ENCODE peak calls at places on chromosomes 2 and 18, in four cellular contexts. One of them, this sample, is unnamed. For H3K4me1, the result is how much of the 10 kb centered on the place peaks cover.

GRCh38 chr2:127531133-127531709 is 4.3 kb upstream of the MYO7B start:
- DNase-seq in ovary: no peak
- DNase-seq in upper lobe of right lung: no peak
- DNase-seq in right lobe of liver: no peak
- DNase-seq in this sample: no peak

GRCh38 chr2:232483923-232484627 is 3.6 kb downstream of the ECEL1 start:
- DNase-seq in ovary: peak
- DNase-seq in upper lobe of right lung: peak
- DNase-seq in right lobe of liver: peak
- DNase-seq in this sample: no peak

GRCh38 chr2:146312899-146313298 is 1531.9 kb upstream of the ACVR2A start:
- DNase-seq in ovary: no peak
- DNase-seq in upper lobe of right lung: no peak
- DNase-seq in right lobe of liver: no peak
- DNase-seq in this sample: no peak

GRCh38 chr2:218897394-218898108 is 16.9 kb downstream of the WNT10A start:
- DNase-seq in ovary: no peak
- DNase-seq in upper lobe of right lung: no peak
- DNase-seq in right lobe of liver: no peak
- DNase-seq in this sample: no peak

GRCh38 chr2:200049086-200049485 is 93.7 kb downstream of the MAIP1 start:
- DNase-seq in ovary: no peak
- DNase-seq in upper lobe of right lung: no peak
- DNase-seq in right lobe of liver: no peak
- DNase-seq in this sample: no peak

GRCh38 chr2:106219813-106220212 is 25.7 kb upstream of the UXS1 start:
- DNase-seq in ovary: no peak
- DNase-seq in upper lobe of right lung: no peak
- DNase-seq in right lobe of liver: no peak
- DNase-seq in this sample: no peak

GRCh38 chr2:40957508-40957907 is 505.6 kb upstream of the SLC8A1 start:
- DNase-seq in ovary: no peak
- DNase-seq in upper lobe of right lung: no peak
- DNase-seq in right lobe of liver: no peak
- DNase-seq in this sample: no peak

GRCh38 chr2:71610671-71611070 is 157.3 kb downstream of the DYSF start:
- DNase-seq in ovary: peak
- DNase-seq in upper lobe of right lung: peak
- DNase-seq in right lobe of liver: no peak
- DNase-seq in this sample: no peak

GRCh38 chr18:13726972-13727331 is 479 bp downstream of the RNMT start:
- DNase-seq in ovary: peak
- DNase-seq in upper lobe of right lung: no peak
- DNase-seq in right lobe of liver: peak
- DNase-seq in this sample: no peak

GRCh38 chr2:16511041-16511440 is 154.6 kb downstream of the CYRIA start:
- DNase-seq in ovary: no peak
- DNase-seq in upper lobe of right lung: no peak
- DNase-seq in right lobe of liver: no peak
- DNase-seq in this sample: no peak

GRCh38 chr18:49238433-49239042 is 221.9 kb downstream of the DYM start:
- DNase-seq in ovary: no peak
- DNase-seq in upper lobe of right lung: no peak
- DNase-seq in right lobe of liver: no peak
- DNase-seq in this sample: peak

GRCh38 chr2:199136241-199136640 is 321.5 kb downstream of the SATB2 start:
- DNase-seq in ovary: no peak
- DNase-seq in upper lobe of right lung: no peak
- DNase-seq in right lobe of liver: no peak
- DNase-seq in this sample: no peak

GRCh38 chr2:211144078-211144477 is 587.7 kb downstream of the CPS1 start:
- DNase-seq in ovary: no peak
- DNase-seq in upper lobe of right lung: no peak
- DNase-seq in right lobe of liver: no peak
- DNase-seq in this sample: no peak

GRCh38 chr2:25215948-25216679 is 47.7 kb upstream of the POMC start:
- DNase-seq in ovary: peak
- DNase-seq in upper lobe of right lung: peak
- DNase-seq in right lobe of liver: peak
- DNase-seq in this sample: peak

GRCh38 chr2:111219285-111219684 is 98.6 kb downstream of the BCL2L11 start:
- DNase-seq in ovary: no peak
- DNase-seq in upper lobe of right lung: no peak
- DNase-seq in right lobe of liver: no peak
- DNase-seq in this sample: no peak

GRCh38 chr2:58557166-58557565 is 316.0 kb upstream of the FANCL start:
- DNase-seq in ovary: no peak
- DNase-seq in upper lobe of right lung: no peak
- DNase-seq in right lobe of liver: no peak
- DNase-seq in this sample: no peak

GRCh38 chr2:120568975-120569268 is 166.7 kb upstream of the GLI2 start:
- DNase-seq in ovary: no peak
- DNase-seq in upper lobe of right lung: no peak
- DNase-seq in right lobe of liver: no peak
- DNase-seq in this sample: no peak

GRCh38 chr2:70305531-70305930 is 3.7 kb upstream of the FAM136A start:
- DNase-seq in ovary: no peak
- DNase-seq in upper lobe of right lung: no peak
- DNase-seq in right lobe of liver: no peak
- DNase-seq in this sample: no peak

GRCh38 chr2:25617948-25618646 is 55.3 kb downstream of the DTNB start:
- DNase-seq in ovary: no peak
- DNase-seq in upper lobe of right lung: no peak
- DNase-seq in right lobe of liver: no peak
- DNase-seq in this sample: no peak

GRCh38 chr2:173076557-173077345 is 1.1 kb downstream of the MAP3K20 start:
- DNase-seq in ovary: peak
- DNase-seq in upper lobe of right lung: peak
- DNase-seq in right lobe of liver: peak
- DNase-seq in this sample: peak

GRCh38 chr2:208315081-208315788 is 49.2 kb downstream of the PIKFYVE start:
- DNase-seq in ovary: no peak
- DNase-seq in upper lobe of right lung: no peak
- DNase-seq in right lobe of liver: no peak
- DNase-seq in this sample: no peak
- H3K4me3 ChIP-seq in ovary: no peak
- H3K4me3 ChIP-seq in upper lobe of right lung: no peak
- H3K4me3 ChIP-seq in right lobe of liver: no peak
- H3K4me3 ChIP-seq in this sample: no peak

DNA sequence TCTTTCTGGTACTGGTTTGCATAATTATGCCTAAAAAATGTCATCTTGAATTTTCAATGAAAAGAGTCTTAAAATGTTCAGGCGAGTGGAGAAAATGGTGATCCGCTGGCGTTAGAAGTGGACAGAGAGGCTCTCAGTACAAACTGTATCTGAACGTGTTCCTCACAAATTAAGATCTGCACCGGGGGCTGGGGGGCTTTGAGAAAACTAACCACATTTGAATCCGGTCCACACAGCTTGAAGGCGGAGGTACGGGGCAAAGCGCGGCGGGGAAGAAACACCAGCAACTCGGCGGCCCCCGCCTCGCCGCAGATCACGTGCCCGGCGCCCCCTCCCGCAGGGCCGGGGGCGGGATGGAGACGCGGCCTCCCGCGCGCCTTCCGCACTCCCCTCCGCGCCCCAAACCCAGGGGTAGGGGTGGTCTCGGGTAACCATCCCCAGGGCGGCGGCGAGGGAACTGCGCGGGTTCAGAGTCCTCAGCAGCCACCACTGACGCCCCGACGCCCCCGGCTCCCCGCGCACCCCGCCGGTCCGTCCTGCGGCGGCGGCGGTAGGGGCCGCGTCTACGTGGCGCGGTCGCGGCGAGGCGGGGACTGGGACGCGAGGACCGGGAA is 531 bp downstream of the LPIN2 start:
- DNase-seq in ovary: peak
- DNase-seq in upper lobe of right lung: peak
- DNase-seq in right lobe of liver: peak
- DNase-seq in this sample: peak
- H3K4me1 ChIP-seq in ovary: under half
- H3K4me1 ChIP-seq in upper lobe of right lung: half or more
- H3K4me1 ChIP-seq in right lobe of liver: under half
- H3K4me1 ChIP-seq in this sample: half or more

DNA sequence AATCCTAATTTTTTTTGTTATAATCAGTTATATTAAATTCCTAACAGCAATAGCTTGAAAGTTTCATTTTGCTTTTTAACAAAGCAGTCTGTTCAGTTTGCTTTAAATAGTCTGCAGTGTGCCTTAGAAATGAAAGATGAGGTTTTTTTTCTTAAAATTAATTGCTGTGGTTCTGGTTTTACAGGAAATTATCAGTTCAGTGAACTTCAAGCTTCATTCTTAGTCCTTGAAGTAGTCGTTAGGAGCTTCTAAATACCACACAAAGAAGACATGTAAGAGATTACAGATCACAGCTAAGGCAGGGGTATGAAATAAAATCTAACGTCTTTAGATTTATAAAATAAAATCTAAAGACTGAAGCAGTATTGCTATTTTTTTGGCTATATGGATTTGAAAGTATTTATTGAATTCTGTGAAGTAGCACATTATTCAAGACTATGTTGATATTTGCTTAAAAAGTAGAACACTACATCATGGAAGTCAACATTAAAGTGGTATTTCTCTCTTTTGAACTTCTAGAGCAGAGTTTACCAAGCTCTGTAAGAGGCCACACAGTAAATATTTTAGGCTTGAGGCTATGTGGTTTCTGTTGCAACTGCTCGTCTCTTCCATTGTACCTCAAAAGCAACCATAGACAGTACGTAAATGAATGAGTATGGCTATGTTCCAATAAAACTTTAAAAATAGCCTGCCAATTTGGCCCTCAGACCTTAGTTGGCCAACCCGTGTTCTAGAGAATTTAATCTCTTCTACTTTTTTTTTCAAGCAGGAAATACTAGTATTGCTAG is 81.5 kb upstream of the STON1 start:
- DNase-seq in ovary: no peak
- DNase-seq in upper lobe of right lung: no peak
- DNase-seq in right lobe of liver: no peak
- DNase-seq in this sample: peak
- H3K27ac ChIP-seq in ovary: peak
- H3K27ac ChIP-seq in upper lobe of right lung: peak
- H3K27ac ChIP-seq in right lobe of liver: no peak
- H3K27ac ChIP-seq in this sample: peak

GRCh38 chr2:128622371-128622770 is 303.7 kb upstream of the HS6ST1 start:
- DNase-seq in ovary: no peak
- DNase-seq in upper lobe of right lung: peak
- DNase-seq in right lobe of liver: peak
- DNase-seq in this sample: no peak
- H3K4me3 ChIP-seq in ovary: no peak
- H3K4me3 ChIP-seq in upper lobe of right lung: no peak
- H3K4me3 ChIP-seq in right lobe of liver: no peak
- H3K4me3 ChIP-seq in this sample: no peak

This sample was measured in CD4-positive, alpha-beta memory T cell.